ENCODE peak calls at places on chromosomes 4 and X, in seven cellular contexts. H is cardiac muscle cell, L is psoas muscle, P is right cardiac atrium, V is transverse colon, I is keratinocyte, G is mammary epithelial cell. B is an unnamed sample. For H3K4me1 and H3K9me3, the result is how much of the 10 kb centered on the place peaks cover.

GRCh38 chr4:141569141-141569540 is 67.2 kb upstream of the IL15 start:
- DNase-seq in P (no peak), H (peak), I (no peak), L (no peak), V (no peak), G (no peak), B (no peak)

GRCh38 chrX:101229155-101229554 is 9.6 kb downstream of the DRP2 start:
- DNase-seq in V (no peak), L (no peak), G (peak), I (no peak), H (peak), P (no peak), B (no peak)

GRCh38 chr4:2303686-2304320 is 41.9 kb upstream of the MXD4 start:
- DNase-seq in I (no peak), G (no peak), P (no peak), H (no peak), V (peak), L (no peak), B (no peak)

GRCh38 chr4:48853604-48854394 is 22.9 kb downstream of the OCIAD1 start:
- DNase-seq in L (no peak), H (no peak), V (no peak), G (no peak), I (no peak), P (no peak), B (no peak)

GRCh38 chr4:56252561-56253152 is 134.6 kb downstream of the AASDH start:
- DNase-seq in P (no peak), G (no peak), H (no peak), L (no peak), V (no peak), I (no peak), B (no peak)

GRCh38 chr4:26510334-26510705 is 20.0 kb upstream of the CCKAR start:
- DNase-seq in L (no peak), P (no peak), I (no peak), H (no peak), G (no peak), V (no peak), B (no peak)

GRCh38 chr4:135605096-135605495 is 1403.5 kb upstream of the PABPC4L start:
- DNase-seq in V (no peak), P (no peak), G (no peak), I (no peak), H (no peak), L (no peak), B (no peak)

GRCh38 chr4:8090312-8090711 is 68.3 kb downstream of the ABLIM2 start:
- DNase-seq in G (peak), V (peak), I (peak), P (no peak), L (peak), H (peak), B (no peak)

GRCh38 chrX:103356023-103356798 is at the start of gene TCEAL9:
- DNase-seq in G (peak), L (peak), I (no peak), P (peak), V (peak), H (peak), B (no peak)

GRCh38 chr4:20944451-20944850 is 244.2 kb downstream of the PACRGL start:
- DNase-seq in P (no peak), G (no peak), H (no peak), I (no peak), V (no peak), L (no peak), B (no peak)

GRCh38 chr4:184968784-184969201 is 49.5 kb upstream of the HELT start:
- DNase-seq in L (peak), I (no peak), V (peak), P (no peak), G (peak), H (no peak), B (no peak)

GRCh38 chr4:150209140-150209829 is 131.0 kb downstream of the DCLK2 start:
- DNase-seq in V (peak), H (peak), G (peak), P (peak), I (no peak), L (peak), B (no peak)

GRCh38 chrX:46758163-46758955 is 559 bp downstream of the SLC9A7 start:
- DNase-seq in V (peak), G (peak), I (no peak), P (no peak), L (peak), H (peak), B (no peak)

GRCh38 chr4:94653984-94654609 is 103.7 kb upstream of the BMPR1B start:
- DNase-seq in V (no peak), H (no peak), I (no peak), G (no peak), L (no peak), P (no peak), B (no peak)

GRCh38 chrX:56813318-56813837 is 84.3 kb downstream of the NBDY start:
- DNase-seq in I (peak), G (peak), H (peak), V (no peak), P (no peak), L (no peak), B (no peak)

GRCh38 chr4:150261571-150261970 is 183.3 kb downstream of the DCLK2 start:
- DNase-seq in L (no peak), I (no peak), H (no peak), V (no peak), P (no peak), G (peak), B (no peak)

GRCh38 chr4:54233697-54234496 is 4.8 kb downstream of the PDGFRA start:
- DNase-seq in V (peak), H (peak), G (peak), P (peak), L (peak), I (no peak), B (no peak)
- H3K4me1 ChIP-seq in V (under half), H (under half), G (under half), P (under half), L (under half), I (under half), B (under half)

GRCh38 chr4:13849778-13850177 is 222.3 kb upstream of the BOD1L1 start:
- DNase-seq in H (no peak), G (no peak), V (no peak), L (no peak), I (no peak), P (no peak), B (no peak)

GRCh38 chr4:13852411-13852810 is 224.9 kb upstream of the BOD1L1 start:
- DNase-seq in G (no peak), I (no peak), H (no peak), V (no peak), P (no peak), L (no peak), B (no peak)

GRCh38 chr4:13857397-13857796 is 229.9 kb upstream of the BOD1L1 start:
- DNase-seq in G (no peak), H (no peak), P (no peak), L (no peak), V (no peak), I (no peak), B (no peak)

GRCh38 chr4:13856387-13856786 is 228.9 kb upstream of the BOD1L1 start:
- DNase-seq in V (no peak), H (no peak), G (no peak), P (no peak), I (no peak), L (no peak), B (no peak)

DNA sequence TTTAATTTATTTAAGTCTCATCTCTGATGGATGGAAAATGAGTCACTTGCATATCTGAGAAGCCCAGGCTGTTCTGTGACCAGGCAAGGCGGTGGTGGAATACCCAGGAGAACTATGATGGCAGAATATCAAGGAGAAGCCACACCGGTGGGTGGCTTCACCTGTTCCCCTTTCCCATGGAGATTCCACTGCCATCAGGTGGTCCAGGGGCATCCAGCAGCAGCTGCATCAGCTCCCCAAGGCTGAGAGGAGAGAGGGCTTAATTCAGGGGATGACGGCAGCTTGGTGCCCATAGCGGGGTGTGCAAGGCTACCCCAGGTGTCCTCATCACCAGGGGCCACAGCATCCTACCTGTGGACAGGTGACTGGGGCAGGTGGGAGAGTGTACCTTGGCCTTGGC is 224.0 kb upstream of the BOD1L1 start:
- DNase-seq in H (no peak), G (no peak), P (no peak), I (no peak), L (no peak), V (no peak), B (no peak)
- H3K9me3 ChIP-seq in H (under half), G (under half), P (under half), I (under half), L (under half), V (under half), B (under half)

GRCh38 chrX:68834371-68835103 is 5.7 kb downstream of the EFNB1 start:
- DNase-seq in P (no peak), V (no peak), I (no peak), H (no peak), L (no peak), G (no peak), B (no peak)

GRCh38 chrX:68838571-68838910 is 9.7 kb downstream of the EFNB1 start:
- DNase-seq in V (no peak), G (no peak), L (no peak), H (no peak), I (no peak), P (no peak), B (no peak)

GRCh38 chrX:68835468-68835867 is 6.6 kb downstream of the EFNB1 start:
- DNase-seq in V (no peak), P (no peak), L (no peak), G (no peak), H (no peak), I (no peak), B (no peak)

GRCh38 chrX:68835104-68835442 is 6.3 kb downstream of the EFNB1 start:
- DNase-seq in I (no peak), G (no peak), V (no peak), P (no peak), H (no peak), L (no peak), B (no peak)

DNA sequence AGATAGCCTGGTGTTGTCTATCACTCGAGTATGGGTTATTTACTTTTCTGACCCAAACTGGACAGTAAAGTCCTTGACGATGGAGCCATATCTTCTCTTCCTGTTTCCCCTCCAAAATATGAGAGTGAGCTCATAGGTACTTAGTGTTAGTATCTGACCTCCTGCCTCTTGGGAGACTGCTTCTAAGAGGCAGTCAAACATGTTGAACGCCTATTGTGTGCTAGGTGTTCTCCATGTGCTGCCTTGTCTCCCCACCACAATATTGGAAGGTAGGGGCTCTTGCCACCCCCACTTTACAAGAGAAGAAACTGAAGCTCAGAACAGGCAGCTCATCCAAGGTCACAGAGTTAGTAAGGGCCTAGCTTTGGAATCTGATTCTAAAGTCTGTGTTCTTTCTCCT is 8.3 kb downstream of the EFNB1 start:
- DNase-seq in I (no peak), L (no peak), V (no peak), G (no peak), H (no peak), P (no peak), B (no peak)
- H3K4me1 ChIP-seq in I (half or more), L (under half), V (under half), G (half or more), H (under half), P (under half), B (under half)

GRCh38 chr4:91280551-91281290 is 1023.0 kb upstream of the GRID2 start:
- DNase-seq in G (no peak), I (no peak), V (no peak), P (no peak), L (no peak), H (no peak), B (no peak)
- H3K9me3 ChIP-seq in G (under half), I (under half), V (under half), P (under half), L (under half), H (under half), B (under half)

GRCh38 chr4:70746179-70746839 is 24.5 kb downstream of the RUFY3 start:
- DNase-seq in P (no peak), I (no peak), V (no peak), L (no peak), G (no peak), H (peak), B (no peak)
- H3K4me1 ChIP-seq in P (under half), I (under half), V (under half), L (under half), G (under half), H (under half), B (under half)

GRCh38 chr4:41748788-41749445 is 392 bp upstream of the PHOX2B start:
- DNase-seq in L (no peak), P (no peak), I (no peak), V (no peak), G (no peak), H (no peak), B (no peak)

GRCh38 chr4:41750624-41751324 is 2.2 kb upstream of the PHOX2B start:
- DNase-seq in H (no peak), I (no peak), V (no peak), L (no peak), G (no peak), P (no peak), B (no peak)

GRCh38 chr4:41751325-41752061 is 3.0 kb upstream of the PHOX2B start:
- DNase-seq in G (no peak), V (no peak), I (no peak), H (no peak), P (no peak), L (no peak), B (no peak)

GRCh38 chr4:41749650-41750049 is 1.1 kb upstream of the PHOX2B start:
- DNase-seq in G (no peak), V (no peak), I (no peak), P (no peak), H (no peak), L (no peak), B (no peak)

DNA sequence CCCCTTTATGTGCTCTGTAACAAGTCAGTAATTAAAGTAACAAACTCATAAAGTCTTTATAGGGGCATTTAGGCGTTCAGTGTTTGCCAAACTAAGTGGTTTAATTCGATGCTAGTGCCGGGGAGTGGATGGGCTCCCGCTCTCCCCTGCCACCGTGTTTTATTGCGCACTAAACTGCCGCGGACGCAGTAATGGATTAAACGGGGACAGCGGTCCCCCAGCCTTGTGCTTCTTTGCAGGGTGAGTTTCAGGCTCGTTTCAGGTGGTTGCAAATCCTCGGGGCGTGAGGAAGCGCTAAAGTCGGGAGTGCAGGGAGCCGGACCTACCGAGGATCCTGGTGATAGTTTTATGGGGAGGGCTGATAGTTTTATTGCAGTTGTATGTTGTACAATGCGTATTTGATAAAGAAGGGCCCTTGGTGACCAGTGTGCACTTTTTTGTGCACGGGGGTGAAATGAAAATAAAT is 1.7 kb upstream of the PHOX2B start:
- DNase-seq in P (no peak), L (no peak), I (no peak), H (no peak), G (no peak), V (no peak), B (no peak)
- H3K9me3 ChIP-seq in P (under half), L (under half), I (under half), H (under half), G (under half), V (under half), B (under half)

GRCh38 chr4:153434190-153434589 is 32.0 kb upstream of the TMEM131L start:
- DNase-seq in V (no peak), G (no peak), L (no peak), I (no peak), P (no peak), H (no peak), B (no peak)

GRCh38 chr4:153440475-153440874 is 25.7 kb upstream of the TMEM131L start:
- DNase-seq in H (no peak), L (no peak), P (no peak), I (no peak), V (no peak), G (no peak), B (no peak)

GRCh38 chr4:153438916-153439756 is 27.0 kb upstream of the TMEM131L start:
- DNase-seq in L (no peak), I (no peak), H (no peak), P (no peak), V (no peak), G (no peak), B (no peak)

DNA sequence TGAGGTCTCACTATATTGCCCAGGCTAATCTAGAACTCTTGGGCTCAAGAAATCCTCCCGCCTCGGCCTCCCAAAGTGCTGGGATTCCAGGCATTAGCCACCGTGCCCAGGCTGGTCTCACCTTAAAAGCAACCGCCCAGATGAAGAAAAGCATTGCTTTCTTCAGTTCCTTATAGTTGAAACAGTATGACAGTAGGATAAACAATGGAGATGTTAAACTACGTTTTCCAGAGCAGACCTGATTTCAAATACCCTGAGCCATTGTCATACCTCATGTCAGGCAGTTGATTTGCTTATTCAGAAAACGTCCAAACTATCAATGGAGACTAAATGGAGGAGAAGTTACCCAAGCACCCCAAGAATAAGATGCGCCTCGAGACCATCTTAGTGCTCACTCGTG is 26.3 kb upstream of the TMEM131L start:
- DNase-seq in H (no peak), L (no peak), I (no peak), V (no peak), G (no peak), P (no peak), B (no peak)
- H3K4me1 ChIP-seq in H (under half), L (under half), I (under half), V (under half), G (under half), P (under half), B (under half)

B was measured in iPS DF 6.9.